ENCODE peak calls at places on chromosomes 3 and 15, in six cellular contexts. One of them, this sample, is unnamed.

GRCh38 chr3:53146319-53146868 is 14.6 kb upstream of the PRKCD start:
- DNase-seq in omental fat pad: no peak
- DNase-seq in SW480: no peak
- DNase-seq in fibroblast of the aortic adventitia: no peak
- DNase-seq in lower lobe of right lung: no peak
- DNase-seq in OCI-LY7: no peak
- DNase-seq in this sample: no peak

GRCh38 chr3:183818706-183819624 is 6.4 kb downstream of the MAP6D1 start:
- DNase-seq in SW480: no peak
- DNase-seq in fibroblast of the aortic adventitia: no peak
- DNase-seq in omental fat pad: no peak
- DNase-seq in OCI-LY7: no peak
- DNase-seq in lower lobe of right lung: no peak
- DNase-seq in this sample: no peak

GRCh38 chr3:177322846-177323245 is 125.6 kb upstream of the TBL1XR1 start:
- DNase-seq in OCI-LY7: no peak
- DNase-seq in fibroblast of the aortic adventitia: no peak
- DNase-seq in omental fat pad: no peak
- DNase-seq in lower lobe of right lung: no peak
- DNase-seq in SW480: no peak
- DNase-seq in this sample: no peak

GRCh38 chr3:178001670-178002101 is 534.5 kb upstream of the KCNMB2 start:
- DNase-seq in lower lobe of right lung: no peak
- DNase-seq in SW480: no peak
- DNase-seq in OCI-LY7: no peak
- DNase-seq in omental fat pad: no peak
- DNase-seq in fibroblast of the aortic adventitia: no peak
- DNase-seq in this sample: no peak

GRCh38 chr15:33200444-33200843 is 5.9 kb upstream of the FMN1 start:
- DNase-seq in OCI-LY7: no peak
- DNase-seq in omental fat pad: no peak
- DNase-seq in lower lobe of right lung: no peak
- DNase-seq in fibroblast of the aortic adventitia: no peak
- DNase-seq in SW480: peak
- DNase-seq in this sample: no peak

GRCh38 chr3:98553021-98553563 is 21.3 kb downstream of the GPR15 start:
- DNase-seq in fibroblast of the aortic adventitia: no peak
- DNase-seq in lower lobe of right lung: no peak
- DNase-seq in omental fat pad: no peak
- DNase-seq in OCI-LY7: no peak
- DNase-seq in SW480: no peak
- DNase-seq in this sample: no peak

GRCh38 chr3:126558336-126559071 is at the start of gene C3orf22:
- DNase-seq in omental fat pad: peak
- DNase-seq in OCI-LY7: no peak
- DNase-seq in lower lobe of right lung: no peak
- DNase-seq in fibroblast of the aortic adventitia: no peak
- DNase-seq in SW480: no peak
- DNase-seq in this sample: peak

GRCh38 chr3:154122912-154123559 is 1.8 kb downstream of the ARHGEF26 start:
- DNase-seq in OCI-LY7: no peak
- DNase-seq in omental fat pad: no peak
- DNase-seq in fibroblast of the aortic adventitia: peak
- DNase-seq in SW480: no peak
- DNase-seq in lower lobe of right lung: no peak
- DNase-seq in this sample: no peak

This sample was measured in upper lobe of right lung.